ENCODE peak calls at places on chromosome 1, in ten cellular contexts. One of them, this sample, is unnamed.

GRCh38 chr1:53581476-53581875 is 122.3 kb downstream of the DMRTB1 start:
- DNase-seq in GM03348: no peak
- DNase-seq in stimulated activated CD8-positive, alpha-beta memory T cell treated with anti-CD3 and anti-CD28 coated beads, Interleukin-7, amount 100 ng/mL, for 1 hour: no peak
- DNase-seq in Right ventricle myocardium superior: no peak
- DNase-seq in effector memory CD8-positive, alpha-beta T cell: no peak
- DNase-seq in lower leg skin: peak
- DNase-seq in Panc1: no peak
- DNase-seq in GM12865: no peak
- DNase-seq in AG08395: no peak
- DNase-seq in occipital lobe: no peak
- DNase-seq in this sample: no peak

GRCh38 chr1:59733443-59734141 is 81.2 kb upstream of the HOOK1 start:
- DNase-seq in GM12865: no peak
- DNase-seq in effector memory CD8-positive, alpha-beta T cell: no peak
- DNase-seq in Panc1: no peak
- DNase-seq in stimulated activated CD8-positive, alpha-beta memory T cell treated with anti-CD3 and anti-CD28 coated beads, Interleukin-7, amount 100 ng/mL, for 1 hour: no peak
- DNase-seq in Right ventricle myocardium superior: no peak
- DNase-seq in AG08395: no peak
- DNase-seq in GM03348: peak
- DNase-seq in occipital lobe: no peak
- DNase-seq in lower leg skin: peak
- DNase-seq in this sample: no peak

GRCh38 chr1:17207046-17207445 is 2.1 kb downstream of the PADI1 start:
- DNase-seq in effector memory CD8-positive, alpha-beta T cell: no peak
- DNase-seq in Right ventricle myocardium superior: peak
- DNase-seq in lower leg skin: no peak
- DNase-seq in GM03348: no peak
- DNase-seq in AG08395: no peak
- DNase-seq in occipital lobe: no peak
- DNase-seq in GM12865: peak
- DNase-seq in stimulated activated CD8-positive, alpha-beta memory T cell treated with anti-CD3 and anti-CD28 coated beads, Interleukin-7, amount 100 ng/mL, for 1 hour: no peak
- DNase-seq in Panc1: no peak
- DNase-seq in this sample: no peak

GRCh38 chr1:110056776-110057175 is 13.7 kb downstream of the ALX3 start:
- DNase-seq in stimulated activated CD8-positive, alpha-beta memory T cell treated with anti-CD3 and anti-CD28 coated beads, Interleukin-7, amount 100 ng/mL, for 1 hour: no peak
- DNase-seq in Panc1: no peak
- DNase-seq in AG08395: peak
- DNase-seq in GM12865: no peak
- DNase-seq in effector memory CD8-positive, alpha-beta T cell: no peak
- DNase-seq in Right ventricle myocardium superior: no peak
- DNase-seq in occipital lobe: no peak
- DNase-seq in GM03348: peak
- DNase-seq in lower leg skin: no peak
- DNase-seq in this sample: no peak

GRCh38 chr1:202656951-202657646 is 53.2 kb downstream of the SYT2 start:
- DNase-seq in lower leg skin: no peak
- DNase-seq in Right ventricle myocardium superior: no peak
- DNase-seq in Panc1: no peak
- DNase-seq in GM12865: no peak
- DNase-seq in GM03348: peak
- DNase-seq in occipital lobe: no peak
- DNase-seq in stimulated activated CD8-positive, alpha-beta memory T cell treated with anti-CD3 and anti-CD28 coated beads, Interleukin-7, amount 100 ng/mL, for 1 hour: no peak
- DNase-seq in effector memory CD8-positive, alpha-beta T cell: no peak
- DNase-seq in AG08395: peak
- DNase-seq in this sample: no peak

GRCh38 chr1:7573481-7573880 is 197.6 kb upstream of the VAMP3 start:
- DNase-seq in Panc1: no peak
- DNase-seq in occipital lobe: no peak
- DNase-seq in AG08395: no peak
- DNase-seq in stimulated activated CD8-positive, alpha-beta memory T cell treated with anti-CD3 and anti-CD28 coated beads, Interleukin-7, amount 100 ng/mL, for 1 hour: no peak
- DNase-seq in effector memory CD8-positive, alpha-beta T cell: no peak
- DNase-seq in lower leg skin: no peak
- DNase-seq in GM03348: no peak
- DNase-seq in GM12865: no peak
- DNase-seq in Right ventricle myocardium superior: peak
- DNase-seq in this sample: no peak

GRCh38 chr1:206794294-206794908 is 22.1 kb upstream of the IL10 start:
- DNase-seq in GM12865: peak
- DNase-seq in stimulated activated CD8-positive, alpha-beta memory T cell treated with anti-CD3 and anti-CD28 coated beads, Interleukin-7, amount 100 ng/mL, for 1 hour: no peak
- DNase-seq in GM03348: no peak
- DNase-seq in Right ventricle myocardium superior: no peak
- DNase-seq in lower leg skin: no peak
- DNase-seq in Panc1: no peak
- DNase-seq in occipital lobe: no peak
- DNase-seq in AG08395: no peak
- DNase-seq in effector memory CD8-positive, alpha-beta T cell: no peak
- DNase-seq in this sample: no peak

GRCh38 chr1:36665478-36666080 is 182.9 kb upstream of the CSF3R start:
- DNase-seq in effector memory CD8-positive, alpha-beta T cell: no peak
- DNase-seq in Right ventricle myocardium superior: no peak
- DNase-seq in stimulated activated CD8-positive, alpha-beta memory T cell treated with anti-CD3 and anti-CD28 coated beads, Interleukin-7, amount 100 ng/mL, for 1 hour: no peak
- DNase-seq in GM12865: peak
- DNase-seq in GM03348: no peak
- DNase-seq in Panc1: no peak
- DNase-seq in occipital lobe: no peak
- DNase-seq in lower leg skin: no peak
- DNase-seq in AG08395: no peak
- DNase-seq in this sample: no peak

GRCh38 chr1:42170779-42171621 is 6.5 kb upstream of the GUCA2A start:
- DNase-seq in occipital lobe: no peak
- DNase-seq in Right ventricle myocardium superior: no peak
- DNase-seq in effector memory CD8-positive, alpha-beta T cell: no peak
- DNase-seq in stimulated activated CD8-positive, alpha-beta memory T cell treated with anti-CD3 and anti-CD28 coated beads, Interleukin-7, amount 100 ng/mL, for 1 hour: no peak
- DNase-seq in AG08395: no peak
- DNase-seq in lower leg skin: peak
- DNase-seq in GM12865: no peak
- DNase-seq in GM03348: no peak
- DNase-seq in Panc1: no peak
- DNase-seq in this sample: no peak